ENCODE peak calls at places on chromosome 13, in four cellular contexts. One of them, this sample, is unnamed.

GRCh38 chr13:110382229-110382628 is 75.1 kb downstream of the COL4A2 start:
- DNase-seq in lower lobe of right lung: no peak
- DNase-seq in suprapubic skin: no peak
- DNase-seq in uterus: no peak
- DNase-seq in this sample: no peak

GRCh38 chr13:62046512-62046911 is 630.9 kb upstream of the PCDH20 start:
- DNase-seq in suprapubic skin: no peak
- DNase-seq in uterus: no peak
- DNase-seq in lower lobe of right lung: no peak
- DNase-seq in this sample: peak; percentile 60

GRCh38 chr13:52195052-52195837 is 35.8 kb upstream of the NEK3 start:
- DNase-seq in uterus: peak; percentile 77
- DNase-seq in lower lobe of right lung: peak; percentile 89
- DNase-seq in suprapubic skin: peak; percentile 88
- DNase-seq in this sample: no peak

GRCh38 chr13:106683179-106683578 is 115.2 kb upstream of the ARGLU1 start:
- DNase-seq in uterus: no peak
- DNase-seq in suprapubic skin: no peak
- DNase-seq in lower lobe of right lung: no peak
- DNase-seq in this sample: no peak

GRCh38 chr13:48580185-48580803 is 47.4 kb upstream of the RCBTB2 start:
- DNase-seq in lower lobe of right lung: no peak
- DNase-seq in uterus: peak; percentile 69
- DNase-seq in suprapubic skin: no peak
- DNase-seq in this sample: no peak

GRCh38 chr13:99386911-99387788 is 80.0 kb upstream of the GPR183 start:
- DNase-seq in uterus: no peak
- DNase-seq in suprapubic skin: no peak
- DNase-seq in lower lobe of right lung: peak; percentile 77
- DNase-seq in this sample: peak; percentile 51

GRCh38 chr13:44507639-44508038 is 68.5 kb downstream of the TSC22D1 start:
- DNase-seq in uterus: no peak
- DNase-seq in suprapubic skin: no peak
- DNase-seq in lower lobe of right lung: no peak
- DNase-seq in this sample: no peak

GRCh38 chr13:29594310-29594709 is 1.2 kb downstream of the SLC7A1 start:
- DNase-seq in lower lobe of right lung: no peak
- DNase-seq in suprapubic skin: no peak
- DNase-seq in uterus: peak; percentile 40
- DNase-seq in this sample: no peak

GRCh38 chr13:48078251-48078656 is 16.6 kb downstream of the MED4 start:
- DNase-seq in lower lobe of right lung: no peak
- DNase-seq in uterus: no peak
- DNase-seq in suprapubic skin: no peak
- DNase-seq in this sample: no peak

GRCh38 chr13:57345526-57345925 is 178.5 kb downstream of the PRR20E start:
- DNase-seq in lower lobe of right lung: no peak
- DNase-seq in uterus: no peak
- DNase-seq in suprapubic skin: no peak
- DNase-seq in this sample: no peak

GRCh38 chr13:41973247-41973741 is 12.4 kb upstream of the VWA8 start:
- DNase-seq in uterus: no peak
- DNase-seq in lower lobe of right lung: no peak
- DNase-seq in suprapubic skin: no peak
- DNase-seq in this sample: no peak

GRCh38 chr13:110010433-110011135 is 224.2 kb upstream of the IRS2 start:
- DNase-seq in suprapubic skin: no peak
- DNase-seq in uterus: no peak
- DNase-seq in lower lobe of right lung: no peak
- DNase-seq in this sample: no peak

GRCh38 chr13:41833851-41834250 is 127.1 kb downstream of the VWA8 start:
- DNase-seq in suprapubic skin: no peak
- DNase-seq in uterus: no peak
- DNase-seq in lower lobe of right lung: no peak
- DNase-seq in this sample: no peak

GRCh38 chr13:23613971-23614370 is 43.8 kb downstream of the TNFRSF19 start:
- DNase-seq in suprapubic skin: no peak
- DNase-seq in uterus: no peak
- DNase-seq in lower lobe of right lung: no peak
- DNase-seq in this sample: no peak

GRCh38 chr13:48502601-48503319 is 30.1 kb downstream of the RCBTB2 start:
- DNase-seq in suprapubic skin: no peak
- DNase-seq in uterus: no peak
- DNase-seq in lower lobe of right lung: no peak
- DNase-seq in this sample: no peak

GRCh38 chr13:39201075-39201630 is 162.9 kb downstream of the NHLRC3 start:
- DNase-seq in suprapubic skin: no peak
- DNase-seq in lower lobe of right lung: no peak
- DNase-seq in uterus: no peak
- DNase-seq in this sample: no peak

GRCh38 chr13:45674908-45675307 is 27.2 kb upstream of the CBY2 start:
- DNase-seq in uterus: no peak
- DNase-seq in lower lobe of right lung: no peak
- DNase-seq in suprapubic skin: no peak
- DNase-seq in this sample: no peak

DNA sequence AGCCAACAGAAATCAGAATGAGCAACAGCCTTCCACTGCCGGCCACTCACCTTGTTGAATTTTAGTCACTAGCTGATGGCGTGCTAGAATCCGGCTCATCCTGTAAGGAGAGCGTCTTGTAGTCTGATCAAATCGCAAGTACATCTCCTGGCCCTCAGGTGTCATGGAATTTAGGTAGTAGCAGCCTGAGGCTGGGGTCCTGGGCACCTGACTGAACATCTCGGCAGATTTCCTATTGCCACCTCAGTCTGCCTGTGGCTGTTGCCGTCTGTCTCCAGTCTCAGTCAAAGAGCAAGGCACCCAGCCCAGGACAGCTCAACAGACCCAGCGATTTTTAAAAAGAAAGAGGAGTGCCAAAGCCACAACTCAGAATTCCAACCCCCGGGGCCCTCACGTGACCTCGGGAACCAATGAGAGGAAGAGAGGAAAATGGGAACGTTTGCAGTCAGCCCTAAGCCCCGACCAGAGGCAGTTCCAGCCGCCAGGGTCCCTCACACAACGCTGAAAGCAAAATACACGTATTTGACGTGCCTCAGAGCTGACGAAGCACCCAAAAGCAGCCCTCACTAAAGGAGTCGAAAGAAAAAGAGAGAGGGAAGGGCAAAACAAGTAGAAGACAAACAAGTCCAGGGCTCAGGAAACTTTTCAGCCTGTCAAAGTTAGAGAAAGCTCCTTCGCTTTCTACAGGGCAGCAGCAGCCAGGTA is at the start of gene STARD13:
- DNase-seq in uterus: peak; percentile 94
- DNase-seq in lower lobe of right lung: peak; percentile 90
- DNase-seq in suprapubic skin: peak; percentile 96
- DNase-seq in this sample: peak; percentile 87
- TF ChIP-seq CTCF in uterus: peak; percentile 66
- TF ChIP-seq CTCF in lower lobe of right lung: peak; percentile 48
- TF ChIP-seq CTCF in suprapubic skin: peak; percentile 31
- TF ChIP-seq CTCF in this sample: peak; percentile 66

GRCh38 chr13:78759704-78760103 is 100.7 kb upstream of the OBI1 start:
- DNase-seq in suprapubic skin: no peak
- DNase-seq in uterus: no peak
- DNase-seq in lower lobe of right lung: no peak
- DNase-seq in this sample: no peak
- TF ChIP-seq CTCF in suprapubic skin: no peak
- TF ChIP-seq CTCF in uterus: no peak
- TF ChIP-seq CTCF in lower lobe of right lung: no peak
- TF ChIP-seq CTCF in this sample: no peak

GRCh38 chr13:40780822-40781401 is 8.5 kb upstream of the SLC25A15 start:
- DNase-seq in suprapubic skin: peak; percentile 65
- DNase-seq in uterus: no peak
- DNase-seq in lower lobe of right lung: no peak
- DNase-seq in this sample: no peak
- TF ChIP-seq CTCF in suprapubic skin: no peak
- TF ChIP-seq CTCF in uterus: no peak
- TF ChIP-seq CTCF in lower lobe of right lung: no peak
- TF ChIP-seq CTCF in this sample: peak; percentile 30

GRCh38 chr13:98262307-98262706 is 85.2 kb upstream of the RNF113B start:
- DNase-seq in lower lobe of right lung: no peak
- DNase-seq in suprapubic skin: no peak
- DNase-seq in uterus: no peak
- DNase-seq in this sample: no peak
- TF ChIP-seq CTCF in lower lobe of right lung: no peak
- TF ChIP-seq CTCF in suprapubic skin: no peak
- TF ChIP-seq CTCF in uterus: no peak
- TF ChIP-seq CTCF in this sample: no peak

DNA sequence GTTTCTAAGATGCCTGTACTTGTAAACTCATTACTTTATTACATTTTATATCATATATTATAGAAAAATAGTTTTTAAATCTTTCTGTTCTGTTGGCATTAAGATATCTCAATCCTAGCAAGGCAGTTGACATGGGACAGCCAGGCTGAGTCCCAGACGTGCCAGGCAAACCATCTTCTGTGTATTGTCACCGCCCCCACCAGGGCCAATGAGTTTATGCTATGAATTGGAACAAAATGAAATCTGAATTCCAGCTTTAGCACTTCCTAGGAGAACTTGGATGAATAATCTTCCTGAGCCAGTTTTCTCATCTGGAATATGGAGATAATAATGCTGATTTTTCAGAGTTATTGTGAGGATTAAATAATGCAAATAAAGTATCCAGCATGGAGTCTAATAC is 79.9 kb upstream of the GSX1 start:
- DNase-seq in uterus: no peak
- DNase-seq in lower lobe of right lung: no peak
- DNase-seq in suprapubic skin: no peak
- DNase-seq in this sample: no peak
- TF ChIP-seq CTCF in uterus: no peak
- TF ChIP-seq CTCF in lower lobe of right lung: peak; percentile 44
- TF ChIP-seq CTCF in suprapubic skin: peak; percentile 36
- TF ChIP-seq CTCF in this sample: peak; percentile 47

DNA sequence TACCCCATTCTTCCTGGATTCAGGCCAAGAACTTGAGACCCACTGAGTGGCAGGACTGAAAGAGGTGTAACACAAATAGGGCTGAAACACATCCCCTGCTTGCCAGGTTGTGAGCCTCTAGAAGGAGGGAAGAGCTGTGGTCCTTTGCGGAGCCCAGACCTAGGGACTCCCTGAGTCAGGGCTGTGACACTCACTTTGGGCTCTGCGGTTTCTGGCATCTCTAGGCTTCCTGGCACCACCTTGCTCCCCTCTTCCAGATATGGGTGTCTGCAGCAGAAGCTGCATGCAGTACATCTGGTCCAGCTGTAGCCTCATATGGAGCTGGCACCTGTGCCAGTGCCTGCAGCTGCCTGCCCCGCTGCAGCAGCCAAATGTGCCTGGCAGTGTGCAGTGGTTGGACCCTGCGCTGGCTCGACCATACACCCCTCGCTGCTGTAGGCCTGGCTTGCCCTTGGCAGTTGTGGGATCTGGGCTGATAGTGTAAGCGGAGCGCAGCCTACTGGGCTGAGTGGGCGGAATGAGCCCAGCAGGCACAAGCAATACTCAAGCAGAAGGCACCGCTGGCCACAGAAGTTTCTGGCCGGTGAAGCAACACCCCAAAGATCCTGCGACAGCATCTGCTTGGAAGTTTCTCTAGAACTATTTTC is 290.4 kb downstream of the SLITRK6 start:
- DNase-seq in suprapubic skin: no peak
- DNase-seq in lower lobe of right lung: no peak
- DNase-seq in uterus: no peak
- DNase-seq in this sample: no peak
- TF ChIP-seq CTCF in suprapubic skin: no peak
- TF ChIP-seq CTCF in lower lobe of right lung: no peak
- TF ChIP-seq CTCF in uterus: no peak
- TF ChIP-seq CTCF in this sample: no peak

GRCh38 chr13:97895383-97895782 is 58.1 kb upstream of the IPO5 start:
- DNase-seq in uterus: no peak
- DNase-seq in lower lobe of right lung: no peak
- DNase-seq in suprapubic skin: no peak
- DNase-seq in this sample: no peak
- TF ChIP-seq CTCF in uterus: no peak
- TF ChIP-seq CTCF in lower lobe of right lung: no peak
- TF ChIP-seq CTCF in suprapubic skin: no peak
- TF ChIP-seq CTCF in this sample: no peak

DNA sequence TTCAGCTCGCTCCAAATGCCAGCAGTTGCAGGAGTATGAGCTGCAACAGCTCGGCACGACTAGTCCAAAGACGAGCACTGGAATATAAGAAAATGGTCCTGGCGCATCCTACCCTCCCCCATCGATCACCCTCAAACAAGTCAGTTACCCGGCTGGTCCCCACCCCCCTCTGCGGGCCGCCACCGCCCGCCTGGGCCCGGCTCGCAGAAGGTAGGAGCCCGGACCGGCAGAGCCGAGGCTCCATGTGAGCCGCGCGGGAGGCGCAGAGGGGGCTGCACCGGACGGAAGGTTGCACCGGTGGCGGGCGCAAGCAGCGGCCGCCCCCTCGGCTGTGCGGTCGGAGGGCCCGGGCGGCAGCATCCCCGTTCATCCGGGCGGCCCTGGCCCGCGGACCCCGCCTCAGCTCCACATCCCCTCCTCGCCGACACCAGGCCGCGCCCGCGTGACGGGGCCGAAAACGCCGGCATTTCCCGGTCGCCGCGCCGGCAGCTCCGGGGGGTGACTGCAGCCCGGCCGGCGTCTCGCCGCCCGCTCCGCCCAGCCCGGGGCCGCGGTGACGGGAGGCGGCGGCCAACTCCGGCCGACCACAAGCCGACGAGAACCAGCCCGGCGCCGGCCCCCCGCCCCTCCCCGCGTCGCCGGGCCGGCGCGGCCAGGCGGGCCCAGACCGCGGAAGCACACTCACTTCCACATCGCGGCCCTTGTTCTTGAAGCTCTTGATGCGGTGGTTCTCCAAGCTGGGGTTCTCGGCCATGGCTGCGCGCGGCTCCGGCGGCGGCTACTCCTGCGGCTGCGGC is 531 bp downstream of the KPNA3 start:
- DNase-seq in suprapubic skin: no peak
- DNase-seq in lower lobe of right lung: peak; percentile 71
- DNase-seq in uterus: peak; percentile 45
- DNase-seq in this sample: peak; percentile 75
- TF ChIP-seq CTCF in suprapubic skin: no peak
- TF ChIP-seq CTCF in lower lobe of right lung: no peak
- TF ChIP-seq CTCF in uterus: no peak
- TF ChIP-seq CTCF in this sample: no peak

GRCh38 chr13:81957121-81957520 is 1616.2 kb upstream of the SPRY2 start:
- DNase-seq in uterus: no peak
- DNase-seq in suprapubic skin: no peak
- DNase-seq in lower lobe of right lung: no peak
- DNase-seq in this sample: no peak
- TF ChIP-seq CTCF in uterus: no peak
- TF ChIP-seq CTCF in suprapubic skin: no peak
- TF ChIP-seq CTCF in lower lobe of right lung: no peak
- TF ChIP-seq CTCF in this sample: peak; percentile 37

GRCh38 chr13:81874253-81874652 is 1533.3 kb upstream of the SPRY2 start:
- DNase-seq in suprapubic skin: no peak
- DNase-seq in lower lobe of right lung: no peak
- DNase-seq in uterus: no peak
- DNase-seq in this sample: no peak

GRCh38 chr13:81874681-81875661 is 1534.0 kb upstream of the SPRY2 start:
- DNase-seq in lower lobe of right lung: no peak
- DNase-seq in suprapubic skin: no peak
- DNase-seq in uterus: no peak
- DNase-seq in this sample: no peak

DNA sequence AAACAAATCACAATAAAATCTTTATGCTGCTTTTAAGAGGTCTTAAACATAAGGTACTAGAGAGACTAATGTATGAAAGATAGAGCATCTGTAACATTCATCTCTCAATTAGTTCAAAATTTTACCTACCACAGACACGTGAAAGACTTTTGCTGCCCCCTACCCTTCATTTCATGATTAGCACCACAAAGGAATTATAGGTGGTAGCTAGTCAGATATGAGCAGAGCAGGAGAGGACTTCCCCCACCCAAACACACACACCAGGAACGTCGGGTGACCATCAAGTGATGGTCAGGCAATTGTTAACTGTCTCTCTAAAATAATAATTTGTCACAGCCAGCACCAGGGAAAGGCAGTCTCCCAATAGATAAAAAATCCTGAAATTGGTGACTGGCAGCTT is 1531.7 kb upstream of the SPRY2 start:
- DNase-seq in uterus: no peak
- DNase-seq in lower lobe of right lung: no peak
- DNase-seq in suprapubic skin: no peak
- DNase-seq in this sample: no peak
- TF ChIP-seq CTCF in uterus: no peak
- TF ChIP-seq CTCF in lower lobe of right lung: no peak
- TF ChIP-seq CTCF in suprapubic skin: peak; percentile 21
- TF ChIP-seq CTCF in this sample: peak; percentile 67

This sample was measured in type B pancreatic cell.